ENCODE peak calls at places on chromosomes 7 and 10, in eight cellular contexts. One of them, this sample, is unnamed.
A peak's percentile ranks its signal among the peaks of the same experiment; 100 is the strongest.

GRCh38 chr10:117373848-117374505 is 1.3 kb downstream of the PDZD8 start:
- DNase-seq in SK-N-SH: peak; percentile 47
- DNase-seq in PC-9: no peak
- DNase-seq in suprapubic skin: peak; percentile 86
- DNase-seq in right atrium auricular region: peak; percentile 82
- DNase-seq in neural progenitor cell: peak; percentile 45
- DNase-seq in prostate gland: peak; percentile 25
- DNase-seq in psoas muscle: peak; percentile 77
- DNase-seq in this sample: peak; percentile 49

GRCh38 chr10:30705086-30705624 is 75.6 kb upstream of the LYZL2 start:
- DNase-seq in PC-9: no peak
- DNase-seq in right atrium auricular region: no peak
- DNase-seq in neural progenitor cell: no peak
- DNase-seq in prostate gland: no peak
- DNase-seq in suprapubic skin: no peak
- DNase-seq in psoas muscle: no peak
- DNase-seq in SK-N-SH: no peak
- DNase-seq in this sample: no peak

GRCh38 chr7:99949645-99950228 is 20.3 kb upstream of the GJC3 start:
- DNase-seq in SK-N-SH: no peak
- DNase-seq in psoas muscle: no peak
- DNase-seq in suprapubic skin: no peak
- DNase-seq in prostate gland: peak; percentile 65
- DNase-seq in PC-9: no peak
- DNase-seq in right atrium auricular region: no peak
- DNase-seq in neural progenitor cell: no peak
- DNase-seq in this sample: no peak

GRCh38 chr10:60314306-60314940 is 75.3 kb downstream of the ANK3 start:
- DNase-seq in psoas muscle: no peak
- DNase-seq in prostate gland: no peak
- DNase-seq in right atrium auricular region: no peak
- DNase-seq in neural progenitor cell: no peak
- DNase-seq in suprapubic skin: no peak
- DNase-seq in PC-9: peak; percentile 55
- DNase-seq in SK-N-SH: no peak
- DNase-seq in this sample: no peak

GRCh38 chr10:102462512-102463054 is 11.2 kb upstream of the C10orf95 start:
- DNase-seq in PC-9: no peak
- DNase-seq in SK-N-SH: no peak
- DNase-seq in suprapubic skin: no peak
- DNase-seq in right atrium auricular region: no peak
- DNase-seq in neural progenitor cell: no peak
- DNase-seq in prostate gland: no peak
- DNase-seq in psoas muscle: no peak
- DNase-seq in this sample: no peak

GRCh38 chr10:84314269-84314668 is 14.1 kb upstream of the CCSER2 start:
- DNase-seq in prostate gland: no peak
- DNase-seq in SK-N-SH: no peak
- DNase-seq in PC-9: no peak
- DNase-seq in suprapubic skin: no peak
- DNase-seq in right atrium auricular region: no peak
- DNase-seq in psoas muscle: no peak
- DNase-seq in neural progenitor cell: no peak
- DNase-seq in this sample: no peak

GRCh38 chr10:80599424-80599847 is 61.7 kb downstream of the SH2D4B start:
- DNase-seq in psoas muscle: no peak
- DNase-seq in SK-N-SH: peak; percentile 58
- DNase-seq in PC-9: no peak
- DNase-seq in neural progenitor cell: peak; percentile 90
- DNase-seq in right atrium auricular region: no peak
- DNase-seq in prostate gland: no peak
- DNase-seq in suprapubic skin: no peak
- DNase-seq in this sample: peak; percentile 45

GRCh38 chr7:120023494-120024167 is 249.3 kb upstream of the KCND2 start:
- DNase-seq in neural progenitor cell: no peak
- DNase-seq in PC-9: no peak
- DNase-seq in suprapubic skin: no peak
- DNase-seq in SK-N-SH: no peak
- DNase-seq in psoas muscle: no peak
- DNase-seq in right atrium auricular region: no peak
- DNase-seq in prostate gland: no peak
- DNase-seq in this sample: no peak

GRCh38 chr7:116525298-116525912 is 569 bp downstream of the CAV1 start:
- DNase-seq in neural progenitor cell: peak; percentile 45
- DNase-seq in PC-9: no peak
- DNase-seq in SK-N-SH: peak; percentile 49
- DNase-seq in psoas muscle: peak; percentile 64
- DNase-seq in prostate gland: peak; percentile 20
- DNase-seq in right atrium auricular region: no peak
- DNase-seq in suprapubic skin: peak; percentile 82
- DNase-seq in this sample: peak; percentile 81

GRCh38 chr7:158508802-158509385 is 78.7 kb downstream of the PTPRN2 start:
- DNase-seq in PC-9: no peak
- DNase-seq in right atrium auricular region: no peak
- DNase-seq in prostate gland: no peak
- DNase-seq in psoas muscle: no peak
- DNase-seq in suprapubic skin: no peak
- DNase-seq in SK-N-SH: no peak
- DNase-seq in neural progenitor cell: no peak
- DNase-seq in this sample: no peak

GRCh38 chr10:18582803-18583202 is 68.6 kb downstream of the NSUN6 start:
- DNase-seq in PC-9: no peak
- DNase-seq in SK-N-SH: no peak
- DNase-seq in right atrium auricular region: no peak
- DNase-seq in neural progenitor cell: no peak
- DNase-seq in suprapubic skin: no peak
- DNase-seq in psoas muscle: no peak
- DNase-seq in prostate gland: no peak
- DNase-seq in this sample: no peak
- H3K4me1 ChIP-seq in PC-9: no peaks in the 10 kb centered on the region
- H3K4me1 ChIP-seq in SK-N-SH: no peaks in the 10 kb centered on the region
- H3K4me1 ChIP-seq in right atrium auricular region: no peaks in the 10 kb centered on the region
- H3K4me1 ChIP-seq in neural progenitor cell: peaks cover 8% of the 10 kb centered on the region
- H3K4me1 ChIP-seq in suprapubic skin: no peaks in the 10 kb centered on the region
- H3K4me1 ChIP-seq in psoas muscle: no peaks in the 10 kb centered on the region
- H3K4me1 ChIP-seq in prostate gland: no peaks in the 10 kb centered on the region
- H3K4me1 ChIP-seq in this sample: no peaks in the 10 kb centered on the region

GRCh38 chr10:44970812-44971395 is 7.7 kb downstream of the DEPP1 start:
- DNase-seq in PC-9: no peak
- DNase-seq in prostate gland: no peak
- DNase-seq in psoas muscle: no peak
- DNase-seq in neural progenitor cell: no peak
- DNase-seq in right atrium auricular region: no peak
- DNase-seq in SK-N-SH: no peak
- DNase-seq in suprapubic skin: peak; percentile 48
- DNase-seq in this sample: no peak
- H3K4me1 ChIP-seq in PC-9: peaks cover 17% of the 10 kb centered on the region
- H3K4me1 ChIP-seq in prostate gland: no peaks in the 10 kb centered on the region
- H3K4me1 ChIP-seq in psoas muscle: peaks cover 60% of the 10 kb centered on the region
- H3K4me1 ChIP-seq in neural progenitor cell: peaks cover 14% of the 10 kb centered on the region
- H3K4me1 ChIP-seq in right atrium auricular region: no peaks in the 10 kb centered on the region
- H3K4me1 ChIP-seq in SK-N-SH: peaks cover 20% of the 10 kb centered on the region
- H3K4me1 ChIP-seq in suprapubic skin: peaks cover 57% of the 10 kb centered on the region
- H3K4me1 ChIP-seq in this sample: peaks cover 33% of the 10 kb centered on the region

GRCh38 chr7:2032876-2033407 is 199.8 kb downstream of the MAD1L1 start:
- DNase-seq in neural progenitor cell: no peak
- DNase-seq in prostate gland: no peak
- DNase-seq in right atrium auricular region: no peak
- DNase-seq in PC-9: no peak
- DNase-seq in psoas muscle: peak; percentile 29
- DNase-seq in SK-N-SH: peak; percentile 26
- DNase-seq in suprapubic skin: peak; percentile 65
- DNase-seq in this sample: no peak
- H3K4me1 ChIP-seq in neural progenitor cell: peaks cover 8% of the 10 kb centered on the region
- H3K4me1 ChIP-seq in prostate gland: no peaks in the 10 kb centered on the region
- H3K4me1 ChIP-seq in right atrium auricular region: no peaks in the 10 kb centered on the region
- H3K4me1 ChIP-seq in PC-9: no peaks in the 10 kb centered on the region
- H3K4me1 ChIP-seq in psoas muscle: no peaks in the 10 kb centered on the region
- H3K4me1 ChIP-seq in SK-N-SH: peaks cover 24% of the 10 kb centered on the region
- H3K4me1 ChIP-seq in suprapubic skin: peaks cover 9% of the 10 kb centered on the region
- H3K4me1 ChIP-seq in this sample: no peaks in the 10 kb centered on the region

GRCh38 chr7:106110238-106110560 is 1.9 kb downstream of the SYPL1 start:
- DNase-seq in psoas muscle: no peak
- DNase-seq in suprapubic skin: no peak
- DNase-seq in right atrium auricular region: no peak
- DNase-seq in SK-N-SH: no peak
- DNase-seq in prostate gland: no peak
- DNase-seq in neural progenitor cell: no peak
- DNase-seq in PC-9: no peak
- DNase-seq in this sample: no peak
- H3K4me1 ChIP-seq in psoas muscle: peaks cover 59% of the 10 kb centered on the region
- H3K4me1 ChIP-seq in suprapubic skin: peaks cover 46% of the 10 kb centered on the region
- H3K4me1 ChIP-seq in right atrium auricular region: no peaks in the 10 kb centered on the region
- H3K4me1 ChIP-seq in SK-N-SH: peaks cover 23% of the 10 kb centered on the region
- H3K4me1 ChIP-seq in prostate gland: peaks cover 2% of the 10 kb centered on the region
- H3K4me1 ChIP-seq in neural progenitor cell: peaks cover 25% of the 10 kb centered on the region
- H3K4me1 ChIP-seq in PC-9: peaks cover 32% of the 10 kb centered on the region
- H3K4me1 ChIP-seq in this sample: no peaks in the 10 kb centered on the region

GRCh38 chr10:69331161-69331560 is 52.9 kb downstream of the HK1 start:
- DNase-seq in suprapubic skin: no peak
- DNase-seq in SK-N-SH: no peak
- DNase-seq in right atrium auricular region: no peak
- DNase-seq in prostate gland: no peak
- DNase-seq in neural progenitor cell: no peak
- DNase-seq in psoas muscle: no peak
- DNase-seq in PC-9: no peak
- DNase-seq in this sample: no peak
- H3K4me1 ChIP-seq in suprapubic skin: peaks cover 91% of the 10 kb centered on the region
- H3K4me1 ChIP-seq in SK-N-SH: peaks cover 40% of the 10 kb centered on the region
- H3K4me1 ChIP-seq in right atrium auricular region: peaks cover 4% of the 10 kb centered on the region
- H3K4me1 ChIP-seq in prostate gland: peaks cover 34% of the 10 kb centered on the region
- H3K4me1 ChIP-seq in neural progenitor cell: peaks cover 37% of the 10 kb centered on the region
- H3K4me1 ChIP-seq in psoas muscle: peaks cover 80% of the 10 kb centered on the region
- H3K4me1 ChIP-seq in PC-9: peaks cover 69% of the 10 kb centered on the region
- H3K4me1 ChIP-seq in this sample: peaks cover 25% of the 10 kb centered on the region

DNA sequence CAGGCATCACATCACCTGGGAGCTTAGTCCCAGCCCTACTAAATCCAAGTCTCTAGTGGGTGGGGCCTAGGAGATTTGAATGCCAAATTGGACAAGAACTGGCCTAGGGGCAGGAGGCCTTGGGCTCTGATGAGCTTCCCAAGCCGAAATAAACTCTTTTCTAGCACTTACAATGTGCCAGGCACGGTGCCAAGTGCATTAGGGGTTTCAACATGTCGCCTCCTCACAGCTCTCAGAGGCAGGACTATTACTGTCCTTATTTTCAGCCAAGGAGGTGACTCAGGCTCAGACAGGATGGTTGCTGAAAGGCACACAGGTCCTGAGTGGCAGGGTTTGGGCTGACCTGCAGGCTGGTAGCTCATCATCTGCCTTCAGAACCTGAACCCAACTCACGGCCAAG is 9.2 kb upstream of the CPA1 start:
- DNase-seq in suprapubic skin: no peak
- DNase-seq in PC-9: no peak
- DNase-seq in right atrium auricular region: peak; percentile 80
- DNase-seq in SK-N-SH: no peak
- DNase-seq in psoas muscle: peak; percentile 87
- DNase-seq in neural progenitor cell: no peak
- DNase-seq in prostate gland: no peak
- DNase-seq in this sample: peak; percentile 56
- H3K4me1 ChIP-seq in suprapubic skin: peaks cover 58% of the 10 kb centered on the region
- H3K4me1 ChIP-seq in PC-9: peaks cover 21% of the 10 kb centered on the region
- H3K4me1 ChIP-seq in right atrium auricular region: no peaks in the 10 kb centered on the region
- H3K4me1 ChIP-seq in SK-N-SH: peaks cover 59% of the 10 kb centered on the region
- H3K4me1 ChIP-seq in psoas muscle: peaks cover 46% of the 10 kb centered on the region
- H3K4me1 ChIP-seq in neural progenitor cell: peaks cover 10% of the 10 kb centered on the region
- H3K4me1 ChIP-seq in prostate gland: peaks cover 16% of the 10 kb centered on the region
- H3K4me1 ChIP-seq in this sample: no peaks in the 10 kb centered on the region

DNA sequence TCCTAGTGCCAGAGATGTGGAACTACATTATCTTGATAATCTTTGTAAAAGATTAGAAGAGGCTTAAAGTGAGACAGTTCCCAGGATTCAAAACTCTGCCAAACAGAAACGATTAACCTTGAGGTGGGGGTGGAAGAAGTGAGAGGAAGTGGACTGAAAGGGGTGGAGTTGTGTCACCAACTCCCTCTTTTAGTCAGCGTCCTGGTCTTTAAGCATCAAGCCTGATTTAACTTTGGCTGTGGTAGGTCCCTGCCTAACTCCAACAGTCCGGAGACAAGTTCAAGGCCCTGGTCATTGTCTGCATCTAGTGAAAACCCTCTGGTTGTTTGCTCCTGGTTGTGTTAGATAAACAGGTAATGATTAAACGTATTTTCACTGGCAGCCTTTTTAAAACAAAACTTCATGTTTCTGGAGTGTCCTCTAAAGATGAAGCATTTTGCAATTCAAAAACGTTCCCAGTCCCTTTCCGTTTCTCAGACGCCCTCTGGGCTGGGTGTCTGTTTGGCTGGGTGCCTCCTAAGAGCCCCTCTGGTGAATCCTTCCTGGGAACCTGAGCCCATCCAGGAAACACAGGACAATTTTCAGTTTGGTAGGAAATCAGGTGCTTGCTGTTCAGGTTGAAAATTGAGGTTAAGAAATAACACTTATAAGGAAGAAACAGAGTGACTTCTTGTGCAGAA is 76.5 kb downstream of the CHN2 start:
- DNase-seq in neural progenitor cell: no peak
- DNase-seq in psoas muscle: no peak
- DNase-seq in PC-9: no peak
- DNase-seq in prostate gland: no peak
- DNase-seq in SK-N-SH: peak; percentile 49
- DNase-seq in right atrium auricular region: no peak
- DNase-seq in suprapubic skin: no peak
- DNase-seq in this sample: no peak
- H3K4me1 ChIP-seq in neural progenitor cell: no peaks in the 10 kb centered on the region
- H3K4me1 ChIP-seq in psoas muscle: no peaks in the 10 kb centered on the region
- H3K4me1 ChIP-seq in PC-9: peaks cover 7% of the 10 kb centered on the region
- H3K4me1 ChIP-seq in prostate gland: no peaks in the 10 kb centered on the region
- H3K4me1 ChIP-seq in SK-N-SH: peaks cover 12% of the 10 kb centered on the region
- H3K4me1 ChIP-seq in right atrium auricular region: no peaks in the 10 kb centered on the region
- H3K4me1 ChIP-seq in suprapubic skin: peaks cover 10% of the 10 kb centered on the region
- H3K4me1 ChIP-seq in this sample: peaks cover 6% of the 10 kb centered on the region

DNA sequence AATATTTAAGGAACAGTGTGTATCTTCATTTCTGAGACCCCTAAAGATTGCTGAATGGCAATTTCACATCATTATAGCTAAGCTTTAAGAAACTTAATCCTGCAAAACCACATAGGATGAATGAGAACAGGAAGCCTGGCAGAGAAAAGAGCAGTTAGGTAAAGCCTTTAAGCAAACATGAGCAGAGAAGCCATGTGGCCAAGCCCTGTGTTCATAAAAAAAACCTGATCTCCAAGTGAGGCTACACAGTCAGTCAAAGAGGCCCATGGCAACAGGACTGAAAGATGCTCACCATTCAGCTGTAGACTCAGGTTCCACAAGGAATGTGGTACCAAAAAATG is 9.3 kb downstream of the LIPA start:
- DNase-seq in right atrium auricular region: no peak
- DNase-seq in PC-9: peak; percentile 44
- DNase-seq in suprapubic skin: no peak
- DNase-seq in SK-N-SH: no peak
- DNase-seq in prostate gland: no peak
- DNase-seq in psoas muscle: no peak
- DNase-seq in neural progenitor cell: peak; percentile 77
- DNase-seq in this sample: no peak
- H3K4me1 ChIP-seq in right atrium auricular region: no peaks in the 10 kb centered on the region
- H3K4me1 ChIP-seq in PC-9: peaks cover 17% of the 10 kb centered on the region
- H3K4me1 ChIP-seq in suprapubic skin: peaks cover 17% of the 10 kb centered on the region
- H3K4me1 ChIP-seq in SK-N-SH: no peaks in the 10 kb centered on the region
- H3K4me1 ChIP-seq in prostate gland: no peaks in the 10 kb centered on the region
- H3K4me1 ChIP-seq in psoas muscle: no peaks in the 10 kb centered on the region
- H3K4me1 ChIP-seq in neural progenitor cell: peaks cover 12% of the 10 kb centered on the region
- H3K4me1 ChIP-seq in this sample: peaks cover 2% of the 10 kb centered on the region

This sample was measured in lung.